ENCODE peak calls at places on chromosomes 5 and 9, in ten cellular contexts. U is Peyer's patch; M is right atrium auricular region; C is left ventricle myocardium inferior; S is AG04450; X is effector memory CD4-positive, alpha-beta T cell; D is HepG2; A is CD8-positive, alpha-beta T cell; W is body of pancreas; R is uterus. V is an unnamed sample.

GRCh38 chr9:94812343-94812742 is 85.8 kb downstream of the AOPEP start:
- DNase-seq in U (no peak), M (no peak), C (no peak), S (no peak), X (no peak), D (no peak), A (no peak), W (no peak), R (no peak), V (no peak)

GRCh38 chr5:89452081-89452480 is 569.1 kb upstream of the MEF2C start:
- DNase-seq in U (no peak), M (no peak), C (no peak), S (no peak), X (no peak), D (no peak), A (no peak), W (no peak), R (no peak), V (no peak)

GRCh38 chr9:116064970-116065369 is 88.6 kb upstream of the PAPPA start:
- DNase-seq in U (no peak), M (no peak), C (no peak), S (no peak), X (no peak), D (no peak), A (no peak), W (no peak), R (no peak), V (no peak)

GRCh38 chr5:181166812-181167733 is 19.7 kb downstream of the OR2V2 start:
- DNase-seq in U (no peak), M (no peak), C (no peak), S (no peak), X (no peak), D (no peak), A (no peak), W (no peak), R (no peak), V (no peak)

GRCh38 chr5:59583151-59583809 is 310.2 kb downstream of the PDE4D start:
- DNase-seq in U (no peak), M (no peak), C (no peak), S (no peak), X (no peak), D (no peak), A (no peak), W (no peak), R (no peak), V (no peak)

GRCh38 chr5:106876665-106877194 is 794.0 kb downstream of the EFNA5 start:
- DNase-seq in U (no peak), M (no peak), C (no peak), S (no peak), X (no peak), D (peak), A (no peak), W (peak), R (no peak), V (no peak)

GRCh38 chr9:14517154-14517906 is 175.9 kb downstream of the ZDHHC21 start:
- DNase-seq in U (no peak), M (no peak), C (no peak), S (no peak), X (no peak), D (no peak), A (no peak), W (no peak), R (no peak), V (no peak)

GRCh38 chr5:168578506-168579205 is 512 bp downstream of the PANK3 start:
- DNase-seq in U (no peak), M (peak), C (no peak), S (peak), X (no peak), D (peak), A (peak), W (no peak), R (no peak), V (no peak)

GRCh38 chr5:114055318-114055788 is 306.5 kb upstream of the KCNN2 start:
- DNase-seq in U (no peak), M (no peak), C (peak), S (peak), X (no peak), D (no peak), A (no peak), W (peak), R (peak), V (peak)

GRCh38 chr5:78287833-78288232 is 6.7 kb downstream of the AP3B1 start:
- DNase-seq in U (no peak), M (no peak), C (no peak), S (peak), X (no peak), D (no peak), A (no peak), W (no peak), R (no peak), V (no peak)

GRCh38 chr5:74543162-74543995 is 97.1 kb downstream of the ENC1 start:
- DNase-seq in U (no peak), M (no peak), C (no peak), S (no peak), X (no peak), D (no peak), A (no peak), W (peak), R (peak), V (peak)

GRCh38 chr5:142972064-142972463 is 201.9 kb downstream of the ARHGAP26 start:
- DNase-seq in U (no peak), M (no peak), C (no peak), S (no peak), X (no peak), D (no peak), A (no peak), W (no peak), R (no peak), V (no peak)

GRCh38 chr5:154686490-154686889 is 68.7 kb upstream of the LARP1 start:
- DNase-seq in U (no peak), M (no peak), C (no peak), S (no peak), X (no peak), D (no peak), A (no peak), W (no peak), R (no peak), V (no peak)

GRCh38 chr9:14439555-14439954 is 125.6 kb upstream of the NFIB start:
- DNase-seq in U (no peak), M (no peak), C (no peak), S (no peak), X (no peak), D (no peak), A (no peak), W (no peak), R (no peak), V (no peak)

DNA sequence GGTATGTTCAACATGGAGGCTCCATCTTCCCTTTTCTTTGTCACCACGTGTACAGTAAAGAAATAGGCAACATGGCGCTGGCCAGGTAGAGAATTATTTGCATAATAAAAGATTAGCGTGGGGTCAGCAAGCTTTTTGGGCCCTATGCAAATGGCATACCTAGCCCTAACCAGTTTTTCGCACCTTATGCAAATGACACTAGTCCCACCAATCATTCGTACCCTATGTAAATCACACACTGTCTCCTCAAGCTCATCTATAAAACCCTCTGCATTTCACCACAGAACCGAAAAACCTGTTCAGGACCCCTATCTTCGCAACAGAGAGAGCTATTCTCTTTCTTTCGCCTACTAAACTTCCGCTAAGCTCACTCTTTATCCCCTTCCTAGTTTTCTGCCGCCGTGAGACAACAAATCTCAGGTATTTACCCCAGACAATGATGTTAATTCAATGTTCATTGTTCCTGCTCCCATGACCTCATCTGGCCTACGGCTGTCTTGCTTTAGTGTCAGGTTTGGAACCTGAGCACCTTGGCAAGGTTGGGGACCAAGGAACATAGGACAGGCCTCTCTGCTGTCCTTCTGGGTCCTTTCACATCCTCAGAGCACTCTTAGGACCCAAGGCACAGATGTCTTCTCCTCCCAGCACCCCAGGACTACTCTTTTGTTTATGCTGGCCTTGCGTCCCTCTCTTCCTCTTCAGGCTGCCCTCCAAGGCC is 180.7 kb upstream of the RAI14 start:
- DNase-seq in U (no peak), M (no peak), C (no peak), S (no peak), X (no peak), D (no peak), A (no peak), W (no peak), R (no peak), V (no peak)
- H3K27ac ChIP-seq in U (no peak), M (no peak), C (no peak), S (no peak), X (no peak), D (no peak), A (no peak), W (no peak), R (no peak), V (no peak)

GRCh38 chr5:122077451-122078115 is 476 bp downstream of the LOX start:
- DNase-seq in U (no peak), M (peak), C (no peak), S (no peak), X (no peak), D (peak), A (no peak), W (peak), R (no peak), V (peak)

GRCh38 chr5:122078116-122078865 is at the start of gene LOX:
- DNase-seq in U (peak), M (peak), C (peak), S (peak), X (no peak), D (peak), A (no peak), W (peak), R (peak), V (peak)

GRCh38 chr5:122073864-122074263 is 4.2 kb downstream of the LOX start:
- DNase-seq in U (no peak), M (no peak), C (no peak), S (no peak), X (no peak), D (no peak), A (no peak), W (no peak), R (no peak), V (no peak)

GRCh38 chr5:122076023-122076422 is 2.0 kb downstream of the LOX start:
- DNase-seq in U (no peak), M (no peak), C (no peak), S (no peak), X (no peak), D (peak), A (no peak), W (no peak), R (no peak), V (no peak)

DNA sequence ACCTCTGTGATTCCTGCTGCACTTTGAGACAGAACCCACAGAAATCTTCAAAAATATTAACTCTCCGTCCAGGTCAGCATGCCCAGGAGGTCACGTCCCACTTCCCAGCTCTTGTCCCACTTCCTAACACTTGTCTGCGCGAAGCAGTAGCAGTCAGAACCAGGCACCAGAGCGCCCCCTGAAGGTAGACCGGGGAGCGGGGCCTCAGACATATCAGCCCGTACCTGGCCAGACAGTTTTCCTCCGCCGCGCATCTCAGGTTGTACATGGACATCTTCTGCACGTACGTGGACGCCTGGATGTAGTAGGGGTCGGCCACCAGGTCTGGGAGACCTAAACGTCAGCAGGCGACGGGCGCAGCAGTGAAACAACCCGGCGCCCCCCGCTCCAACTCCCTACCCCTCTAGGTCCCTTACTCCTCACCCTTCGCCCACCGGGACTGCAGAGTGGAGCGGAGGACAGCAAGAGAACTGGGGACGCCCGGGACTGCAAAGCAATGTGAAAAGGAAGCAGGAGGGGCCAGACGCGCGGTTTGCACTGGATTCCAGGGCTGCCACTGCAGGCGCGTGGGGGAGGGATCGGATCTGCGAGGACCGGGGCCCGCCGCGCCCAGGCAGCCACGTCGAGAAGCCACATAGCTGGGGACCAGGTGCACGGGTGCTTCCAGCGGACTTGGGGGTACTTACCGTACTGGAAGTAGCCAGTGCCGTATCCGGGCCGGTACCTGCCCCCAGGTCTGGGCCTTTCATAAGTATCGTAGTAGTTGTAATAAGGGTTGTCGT is 1.2 kb downstream of the LOX start:
- DNase-seq in U (peak), M (peak), C (peak), S (no peak), X (no peak), D (peak), A (no peak), W (peak), R (peak), V (peak)
- H3K27ac ChIP-seq in U (peak), M (peak), C (peak), S (peak), X (no peak), D (peak), A (no peak), W (no peak), R (peak), V (peak)

DNA sequence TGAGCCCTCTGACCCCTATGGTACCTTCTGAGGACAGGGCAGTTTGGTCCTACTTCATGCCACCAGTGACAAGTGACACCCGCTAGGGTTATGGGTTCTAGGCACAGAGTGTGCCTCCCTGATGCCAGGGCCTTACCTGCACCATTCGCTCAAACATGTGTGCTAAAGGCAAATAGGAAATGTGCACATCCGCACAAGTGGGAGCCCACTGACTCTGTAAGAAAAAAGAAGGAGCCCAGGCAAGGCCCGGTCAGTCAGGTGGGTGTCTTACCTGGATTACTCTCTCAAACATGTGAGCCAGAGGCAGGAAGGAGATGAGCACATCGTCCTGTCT is 29.1 kb upstream of the MEIKIN start:
- DNase-seq in U (no peak), M (peak), C (no peak), S (no peak), X (no peak), D (no peak), A (no peak), W (no peak), R (no peak), V (no peak)
- H3K27ac ChIP-seq in U (peak), M (no peak), C (no peak), S (no peak), X (peak), D (no peak), A (peak), W (no peak), R (no peak), V (no peak)

DNA sequence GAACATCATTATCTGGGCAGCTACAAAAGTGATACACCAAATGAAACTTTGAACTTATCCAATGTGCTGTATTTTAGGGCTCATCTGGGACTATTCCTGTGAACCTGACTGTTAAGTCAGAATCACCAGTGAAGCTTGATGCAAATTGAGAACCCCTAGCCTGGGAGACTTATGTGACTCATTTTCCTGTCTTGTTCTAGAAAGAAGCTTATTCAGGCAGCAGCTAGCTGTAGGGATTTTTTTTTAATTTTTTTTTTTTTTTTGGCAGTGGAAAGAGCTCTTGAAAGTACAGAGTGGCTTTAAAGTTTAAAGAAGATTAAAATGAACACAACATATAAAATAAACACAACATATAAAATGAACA is 81.1 kb upstream of the TNFAIP8 start:
- DNase-seq in U (no peak), M (no peak), C (no peak), S (peak), X (no peak), D (no peak), A (no peak), W (no peak), R (no peak), V (no peak)
- H3K27ac ChIP-seq in U (peak), M (no peak), C (peak), S (no peak), X (peak), D (no peak), A (peak), W (peak), R (no peak), V (peak)

GRCh38 chr5:81950996-81951395 is 20.8 kb upstream of the ATG10 start:
- DNase-seq in U (no peak), M (no peak), C (no peak), S (no peak), X (no peak), D (no peak), A (no peak), W (no peak), R (no peak), V (no peak)

GRCh38 chr5:81942746-81943145 is 29.1 kb upstream of the ATG10 start:
- DNase-seq in U (no peak), M (no peak), C (no peak), S (no peak), X (no peak), D (no peak), A (no peak), W (no peak), R (no peak), V (no peak)

GRCh38 chr5:81945867-81946266 is 26.0 kb upstream of the ATG10 start:
- DNase-seq in U (no peak), M (no peak), C (no peak), S (no peak), X (no peak), D (no peak), A (no peak), W (no peak), R (no peak), V (no peak)

GRCh38 chr5:81949479-81949878 is 22.3 kb upstream of the ATG10 start:
- DNase-seq in U (no peak), M (no peak), C (no peak), S (no peak), X (no peak), D (no peak), A (no peak), W (no peak), R (no peak), V (no peak)

DNA sequence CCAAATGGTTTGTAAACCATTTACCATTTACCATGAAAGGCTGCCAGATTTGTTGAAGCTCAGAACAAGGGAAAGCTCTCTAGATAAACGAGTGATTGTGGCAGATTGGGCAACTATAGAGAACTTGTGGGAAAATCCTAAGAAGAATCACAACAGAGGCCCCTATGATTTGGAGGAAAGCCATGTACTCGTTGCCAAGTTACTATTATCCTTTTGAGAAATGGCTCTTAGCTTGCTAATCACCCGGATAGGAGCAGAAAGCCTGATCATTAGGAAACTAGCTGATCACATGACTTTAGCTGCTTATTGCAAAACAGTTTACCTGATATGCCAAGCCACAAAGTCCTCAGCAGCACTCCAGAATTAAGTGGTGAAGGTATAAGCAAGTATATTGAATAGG is 23.5 kb upstream of the ATG10 start:
- DNase-seq in U (no peak), M (no peak), C (no peak), S (no peak), X (no peak), D (no peak), A (no peak), W (no peak), R (no peak), V (no peak)
- H3K27ac ChIP-seq in U (no peak), M (no peak), C (no peak), S (no peak), X (no peak), D (no peak), A (no peak), W (no peak), R (no peak), V (no peak)

GRCh38 chr5:76180817-76181805 is 97.9 kb downstream of the SV2C start:
- DNase-seq in U (peak), M (no peak), C (no peak), S (no peak), X (no peak), D (no peak), A (no peak), W (no peak), R (no peak), V (no peak)
- H3K27ac ChIP-seq in U (no peak), M (no peak), C (no peak), S (no peak), X (no peak), D (no peak), A (no peak), W (no peak), R (no peak), V (no peak)

DNA sequence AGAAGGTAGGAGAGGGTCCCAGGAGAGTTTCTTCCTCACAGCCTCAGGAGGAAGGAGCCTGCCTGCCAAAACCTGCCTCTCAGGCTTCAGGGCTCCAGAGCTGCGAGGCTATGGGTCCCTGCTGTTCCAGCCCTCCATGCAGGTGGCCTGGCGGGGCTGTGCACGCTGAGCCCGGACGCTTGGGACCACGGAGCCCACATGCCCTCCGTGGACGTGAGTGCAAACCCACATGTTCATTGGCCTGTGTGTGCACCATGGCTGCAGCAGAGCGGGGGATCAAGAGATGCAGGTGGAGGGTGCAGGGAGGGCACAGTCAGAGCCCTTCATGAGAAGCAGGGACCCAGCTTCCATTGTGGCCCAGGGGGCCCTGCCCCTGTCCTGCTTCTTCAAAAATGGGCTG is 287.3 kb downstream of the IRX2 start:
- DNase-seq in U (no peak), M (no peak), C (no peak), S (no peak), X (no peak), D (no peak), A (no peak), W (no peak), R (no peak), V (no peak)
- H3K27ac ChIP-seq in U (no peak), M (no peak), C (no peak), S (no peak), X (no peak), D (no peak), A (no peak), W (no peak), R (no peak), V (no peak)

DNA sequence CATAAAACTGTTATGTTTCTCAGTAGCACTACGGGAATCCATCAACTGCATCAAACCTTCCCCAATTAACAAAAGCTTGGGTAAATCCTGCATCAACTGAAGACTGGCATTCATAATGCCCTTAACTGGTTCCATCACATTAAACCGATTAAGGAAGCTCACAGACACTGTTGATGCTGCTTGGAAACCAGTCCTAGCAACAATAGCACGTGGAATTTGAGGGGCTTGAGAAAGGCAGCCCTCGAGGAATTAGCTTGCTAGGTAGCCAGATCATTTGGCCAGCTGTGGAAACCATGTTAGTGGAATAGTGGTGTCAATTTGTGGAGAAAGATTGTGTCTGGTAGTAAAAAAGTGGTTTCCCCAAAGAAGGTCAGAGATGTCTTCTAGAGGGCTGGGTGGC is 86.4 kb downstream of the SV2C start:
- DNase-seq in U (no peak), M (no peak), C (no peak), S (no peak), X (no peak), D (no peak), A (no peak), W (no peak), R (no peak), V (no peak)
- H3K27ac ChIP-seq in U (no peak), M (no peak), C (no peak), S (no peak), X (no peak), D (no peak), A (no peak), W (no peak), R (no peak), V (no peak)

V was measured in aorta.